ENCODE peak calls at places on chromosomes 11 and 22, in six cellular contexts. C is naive thymus-derived CD4-positive, alpha-beta T cell; N is heart left ventricle; K is CD8-positive, alpha-beta memory T cell; Z is lung; F is DND-41. B is an unnamed sample.

GRCh38 chr11:132062541-132062940 is 692.1 kb downstream of the NTM start:
- DNase-seq in C (no peak), K (no peak), Z (no peak), F (no peak), N (no peak), B (no peak)

GRCh38 chr11:9825315-9825714 is 161.4 kb downstream of the SWAP70 start:
- DNase-seq in C (no peak), Z (no peak), K (no peak), N (no peak), F (no peak), B (no peak)

GRCh38 chr11:110430267-110431211 is 791 bp downstream of the FDX1 start:
- DNase-seq in Z (peak; percentile 38), F (peak; percentile 54), K (no peak), N (peak; percentile 25), C (peak; percentile 36), B (peak; percentile 51)

GRCh38 chr22:22817468-22818201 is 70.0 kb upstream of the IGLL5 start:
- DNase-seq in Z (no peak), K (no peak), F (no peak), C (no peak), N (no peak), B (no peak)

GRCh38 chr22:39254789-39255298 is 10.1 kb upstream of the PDGFB start:
- DNase-seq in F (no peak), N (peak; percentile 61), C (no peak), Z (no peak), K (peak; percentile 55), B (peak; percentile 21)

GRCh38 chr11:65471410-65471762 is 27.5 kb upstream of the MALAT1 start:
- DNase-seq in Z (peak; percentile 74), C (no peak), F (peak; percentile 38), K (no peak), N (peak; percentile 88), B (no peak)

GRCh38 chr11:88583232-88583631 is 245.7 kb upstream of the CTSC start:
- DNase-seq in N (no peak), F (no peak), K (no peak), C (no peak), Z (no peak), B (no peak)

GRCh38 chr11:88213406-88213805 is 38.2 kb upstream of the RAB38 start:
- DNase-seq in K (no peak), C (no peak), Z (no peak), N (no peak), F (no peak), B (no peak)

GRCh38 chr22:40855104-40855959 is 1.1 kb downstream of the ST13 start:
- DNase-seq in F (no peak), K (no peak), C (peak; percentile 22), Z (no peak), N (no peak), B (no peak)

GRCh38 chr22:47192106-47192650 is 429.7 kb downstream of the TBC1D22A start:
- DNase-seq in Z (no peak), K (no peak), F (no peak), C (no peak), N (no peak), B (no peak)

GRCh38 chr11:62399172-62399867 is 19.5 kb upstream of the SCGB1A1 start:
- DNase-seq in K (no peak), C (peak; percentile 18), Z (no peak), F (no peak), N (peak; percentile 33), B (no peak)

GRCh38 chr11:42066113-42066512 is 606.7 kb upstream of the LRRC4C start:
- DNase-seq in Z (no peak), K (no peak), N (peak; percentile 31), C (no peak), F (no peak), B (no peak)

GRCh38 chr22:44173154-44173553 is 7.6 kb upstream of the PARVG start:
- DNase-seq in Z (no peak), C (no peak), N (no peak), K (no peak), F (no peak), B (no peak)

GRCh38 chr11:94183886-94184264 is 55.2 kb downstream of the PANX1 start:
- DNase-seq in F (no peak), Z (peak; percentile 80), K (no peak), C (no peak), N (peak; percentile 59), B (no peak)

GRCh38 chr11:95084509-95084908 is 5.1 kb upstream of the ENDOD1 start:
- DNase-seq in C (no peak), K (no peak), F (no peak), Z (no peak), N (no peak), B (no peak)

GRCh38 chr22:39999144-39999757 is 4.5 kb downstream of the FAM83F start:
- DNase-seq in N (no peak), F (no peak), C (no peak), Z (no peak), K (no peak), B (no peak)

GRCh38 chr22:19707347-19708322 is 6.7 kb upstream of the SEPTIN5 start:
- DNase-seq in F (no peak), Z (no peak), C (no peak), K (no peak), N (peak; percentile 19), B (no peak)

GRCh38 chr22:38317995-38318715 is 922 bp upstream of the CSNK1E start:
- DNase-seq in F (no peak), C (no peak), Z (peak; percentile 70), N (peak; percentile 79), K (no peak), B (no peak)

GRCh38 chr11:65478411-65479183 is 20.2 kb upstream of the MALAT1 start:
- DNase-seq in C (no peak), Z (peak; percentile 53), F (no peak), N (peak; percentile 81), K (no peak), B (no peak)

GRCh38 chr22:46929689-46930225 is 167.3 kb downstream of the TBC1D22A start:
- DNase-seq in Z (no peak), F (no peak), K (no peak), N (no peak), C (no peak), B (no peak)

GRCh38 chr11:19832166-19832750 is 119.6 kb downstream of the NAV2 start:
- DNase-seq in F (no peak), N (no peak), C (no peak), K (no peak), Z (no peak), B (no peak)

GRCh38 chr11:67600324-67601029 is 6.3 kb upstream of the NDUFV1 start:
- DNase-seq in K (no peak), N (no peak), C (no peak), Z (no peak), F (no peak), B (no peak)

GRCh38 chr11:68025047-68025446 is 5.4 kb upstream of the NDUFS8 start:
- DNase-seq in N (no peak), F (no peak), Z (no peak), K (no peak), C (no peak), B (no peak)

GRCh38 chr11:14460147-14460546 is 39.5 kb downstream of the COPB1 start:
- DNase-seq in N (no peak), Z (no peak), C (no peak), F (no peak), K (no peak), B (no peak)

GRCh38 chr11:14458377-14458776 is 41.2 kb downstream of the COPB1 start:
- DNase-seq in Z (no peak), F (no peak), N (no peak), C (no peak), K (no peak), B (no peak)

DNA sequence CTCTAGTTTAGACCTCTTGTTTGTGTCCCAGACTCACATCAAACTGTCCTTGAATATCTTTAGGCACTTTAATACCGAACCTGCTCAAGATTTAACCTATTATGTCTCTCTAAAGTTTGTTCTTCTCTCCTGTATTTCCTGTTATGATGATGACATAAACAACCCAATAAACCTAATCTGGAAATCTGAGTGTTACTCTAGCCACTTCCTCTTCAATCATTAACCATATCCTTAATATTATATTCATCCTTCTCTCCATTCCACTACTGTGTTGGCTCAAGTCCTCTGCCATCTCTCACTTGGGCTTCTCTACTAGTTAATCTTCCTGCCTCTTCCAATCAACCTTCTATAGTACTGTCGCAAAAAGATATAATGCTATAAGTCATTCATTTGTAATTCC is 36.0 kb downstream of the COPB1 start:
- DNase-seq in K (no peak), F (no peak), C (no peak), N (no peak), Z (no peak), B (no peak)
- H3K27ac ChIP-seq in K (no peak overlapping the region), F (no peak overlapping the region), C (peak overlapping the region; percentile 25), N (no peak overlapping the region), Z (no peak overlapping the region), B (no peak overlapping the region)

DNA sequence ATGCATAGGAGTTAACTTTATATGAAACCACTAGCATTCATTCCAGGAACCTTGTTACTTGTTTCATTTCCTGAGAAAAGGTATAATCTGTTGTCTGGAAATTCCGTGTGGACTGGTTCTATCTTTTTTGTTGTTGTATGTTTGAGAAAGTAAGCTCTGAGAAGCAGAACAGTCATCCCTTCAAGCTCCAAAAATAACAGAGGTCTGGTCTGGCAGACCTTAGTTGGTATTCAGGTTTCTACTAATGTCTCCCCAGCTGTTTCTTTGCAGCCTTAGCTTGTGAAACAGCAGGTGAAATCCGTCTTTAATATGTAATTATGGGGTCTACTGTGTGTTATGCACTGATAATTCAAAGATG is 2.4 kb downstream of the RNF121 start:
- DNase-seq in N (no peak), F (no peak), C (no peak), K (no peak), Z (no peak), B (no peak)
- H3K4me1 ChIP-seq in N (peaks cover 60% of the 10 kb centered on the region), F (peaks cover 31% of the 10 kb centered on the region), C (peaks cover 22% of the 10 kb centered on the region), K (peaks cover 20% of the 10 kb centered on the region), Z (peaks cover 10% of the 10 kb centered on the region), B (peaks cover 41% of the 10 kb centered on the region)

GRCh38 chr22:49093192-49093880 is 734.3 kb downstream of the BRD1 start:
- DNase-seq in K (no peak), Z (no peak), F (no peak), C (no peak), N (no peak), B (no peak)
- H3K9me3 ChIP-seq in K (no peaks in the 10 kb centered on the region), Z (peaks cover 3% of the 10 kb centered on the region), F (no peaks in the 10 kb centered on the region), C (no peaks in the 10 kb centered on the region), N (no peaks in the 10 kb centered on the region), B (no peaks in the 10 kb centered on the region)

GRCh38 chr22:17217179-17217578 is 2.1 kb downstream of the ADA2 start:
- DNase-seq in K (peak; percentile 6), F (peak; percentile 39), C (peak; percentile 26), Z (no peak), N (no peak), B (peak; percentile 52)

GRCh38 chr22:17222503-17222902 is 3.3 kb upstream of the ADA2 start:
- DNase-seq in F (no peak), Z (no peak), N (no peak), K (no peak), C (no peak), B (no peak)

GRCh38 chr22:17213976-17214375 is 5.3 kb downstream of the ADA2 start:
- DNase-seq in K (no peak), N (peak; percentile 69), F (peak; percentile 30), C (peak; percentile 54), Z (peak; percentile 67), B (peak; percentile 43)

GRCh38 chr22:17214416-17215043 is 4.7 kb downstream of the ADA2 start:
- DNase-seq in Z (no peak), N (no peak), K (no peak), F (no peak), C (no peak), B (no peak)

DNA sequence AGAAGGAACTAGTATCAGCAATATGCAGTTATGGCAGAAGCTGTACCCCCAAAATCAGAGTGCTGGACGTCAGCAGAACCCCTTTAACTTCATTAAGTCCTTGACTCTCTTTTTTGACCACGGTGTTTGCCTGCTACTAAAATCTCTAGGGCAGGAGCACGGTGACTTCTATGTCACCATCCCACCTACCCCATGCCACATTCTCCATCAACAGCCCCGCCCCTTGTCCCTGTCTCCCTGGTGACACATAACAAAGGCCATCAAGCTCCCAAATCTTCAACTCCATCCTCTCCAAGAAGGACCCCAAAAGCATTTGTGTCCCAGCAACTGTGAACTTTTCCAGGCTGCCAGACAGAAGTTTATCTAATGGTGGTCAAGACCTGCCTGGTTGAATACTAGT is 894 bp downstream of the ADA2 start:
- DNase-seq in F (peak; percentile 25), C (no peak), Z (no peak), N (no peak), K (no peak), B (no peak)
- H3K27ac ChIP-seq in F (peak overlapping the region; percentile 98), C (peak overlapping the region; percentile 75), Z (no peak overlapping the region), N (no peak overlapping the region), K (peak overlapping the region; percentile 13), B (peak overlapping the region; percentile 56)

B was measured in CD4-positive, alpha-beta memory T cell.